ENCODE peak calls at places on chromosomes 2 and 18, in eight cellular contexts. O, D, Y, E, Z, S, B and F are unnamed samples.
A peak's percentile ranks its signal among the peaks of the same experiment; 100 is the strongest.

GRCh38 chr2:228648541-228648940 is 467.1 kb upstream of the SPHKAP start:
- DNase-seq in D (no peak), S (no peak), O (no peak), Y (no peak), E (no peak), Z (no peak), B (no peak), F (no peak)

GRCh38 chr2:15802657-15803056 is 137.7 kb upstream of the MYCN start:
- DNase-seq in E (no peak), Y (no peak), B (no peak), S (no peak), O (no peak), D (no peak), Z (no peak), F (no peak)

GRCh38 chr18:45745817-45746461 is 22.0 kb downstream of the SLC14A1 start:
- DNase-seq in S (no peak), B (peak; percentile 29), Y (no peak), E (no peak), D (peak; percentile 62), O (no peak), Z (no peak), F (no peak)

GRCh38 chr2:10720306-10720705 is 1.1 kb upstream of the ATP6V1C2 start:
- DNase-seq in S (no peak), E (no peak), B (no peak), D (no peak), Y (no peak), Z (no peak), O (no peak), F (no peak)

GRCh38 chr2:13056259-13056843 is 339.6 kb downstream of the TRIB2 start:
- DNase-seq in Y (no peak), O (no peak), Z (no peak), B (peak; percentile 35), D (no peak), S (no peak), E (no peak), F (no peak)

GRCh38 chr2:38127277-38127676 is 51.3 kb upstream of the CYP1B1 start:
- DNase-seq in D (no peak), Y (no peak), O (no peak), S (no peak), B (no peak), Z (no peak), E (no peak), F (no peak)

GRCh38 chr2:99140056-99140859 is 1.2 kb upstream of the C2orf15 start:
- DNase-seq in E (no peak), S (no peak), O (no peak), Y (no peak), Z (no peak), D (no peak), B (no peak), F (no peak)

GRCh38 chr18:22694954-22695353 is 238.2 kb upstream of the RBBP8 start:
- DNase-seq in O (no peak), E (no peak), S (peak; percentile 22), Z (no peak), D (no peak), B (peak; percentile 5), Y (peak; percentile 83), F (no peak)

GRCh38 chr2:137969418-137969765 is 5.1 kb downstream of the HNMT start:
- DNase-seq in S (peak; percentile 39), Z (no peak), O (no peak), E (no peak), D (no peak), B (peak; percentile 25), Y (peak; percentile 44), F (peak; percentile 45)

GRCh38 chr2:224838335-224838734 is 122.2 kb upstream of the CCDC195 start:
- DNase-seq in S (no peak), O (no peak), Y (no peak), E (no peak), Z (no peak), B (no peak), D (no peak), F (no peak)

DNA sequence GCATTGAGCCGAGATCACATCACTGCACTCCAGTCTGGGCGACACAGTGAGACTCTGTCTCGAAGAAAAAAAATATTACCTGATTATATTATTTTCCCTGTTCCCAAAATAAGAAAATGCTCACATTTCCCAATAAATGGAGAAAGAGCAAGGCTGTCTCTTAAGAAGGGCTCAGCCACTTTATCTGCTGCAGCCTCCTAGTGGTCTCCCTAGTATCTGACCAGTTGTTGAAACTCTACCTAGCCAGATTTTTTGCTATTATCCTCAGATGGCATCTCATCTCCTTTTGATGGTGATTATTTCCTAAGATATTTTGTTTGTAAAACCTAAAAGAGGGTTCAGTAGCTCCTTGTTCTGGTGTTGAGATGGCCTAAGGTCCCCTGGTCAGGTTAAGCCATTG is 114.3 kb downstream of the TPGS2 start:
- DNase-seq in Y (no peak), E (no peak), S (no peak), B (no peak), D (no peak), Z (no peak), O (no peak), F (no peak)
- TF ChIP-seq CTCF in Y (no peak), E (no peak), S (no peak), B (no peak), D (no peak), Z (no peak), O (no peak), F (no peak)

GRCh38 chr2:62196278-62196901 is 475 bp downstream of the B3GNT2 start:
- DNase-seq in B (peak; percentile 82), S (peak; percentile 59), D (peak; percentile 33), O (peak; percentile 67), Z (peak; percentile 91), Y (peak; percentile 65), E (no peak), F (peak; percentile 67)
- TF ChIP-seq POLR2A in B (no peak), S (no peak), D (no peak), O (no peak), Z (no peak), Y (peak; percentile 14), E (peak; percentile 6), F (no peak)

DNA sequence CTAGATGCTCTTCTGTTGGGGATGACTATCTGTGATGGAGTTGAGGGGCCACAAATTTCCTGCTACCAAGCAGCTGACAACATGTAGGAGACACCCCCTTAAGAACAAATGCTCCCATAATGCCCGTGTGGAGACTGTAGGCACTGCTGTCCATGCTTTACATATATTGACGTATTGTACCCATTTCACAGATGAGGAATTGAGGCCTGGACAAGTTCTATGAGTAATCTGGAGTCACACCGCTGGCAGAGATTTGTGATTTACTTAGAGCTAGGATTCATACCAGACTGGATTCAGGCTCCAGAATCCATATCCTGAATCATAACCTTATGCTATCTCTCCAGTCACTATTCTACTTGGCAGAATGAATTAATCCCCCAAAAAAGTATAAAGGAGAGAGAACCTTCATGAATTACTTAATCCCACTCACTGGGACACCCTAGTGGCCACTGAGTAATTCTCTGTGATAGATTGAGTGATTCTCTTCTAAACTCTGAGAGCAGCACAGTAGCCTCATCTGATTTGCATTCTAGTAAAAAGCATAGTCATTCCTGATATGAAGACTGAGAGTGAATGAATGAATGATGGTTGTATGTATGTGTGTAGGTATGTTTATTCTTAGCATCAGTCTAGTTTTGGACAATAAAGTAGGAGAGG is 460.7 kb upstream of the MEIS1 start:
- DNase-seq in Y (peak; percentile 8), B (peak; percentile 17), E (no peak), S (no peak), Z (no peak), D (no peak), O (no peak), F (no peak)
- TF ChIP-seq CTCF in Y (no peak), B (peak; percentile 29), E (no peak), S (no peak), Z (no peak), D (no peak), O (no peak), F (no peak)

GRCh38 chr2:207530160-207531023 is 630 bp downstream of the CREB1 start:
- DNase-seq in E (no peak), S (peak; percentile 61), D (peak; percentile 28), Y (peak; percentile 49), Z (peak; percentile 90), O (no peak), B (peak; percentile 79), F (peak; percentile 45)

GRCh38 chr2:207531024-207531411 is 1.3 kb downstream of the CREB1 start:
- DNase-seq in S (no peak), B (no peak), D (no peak), E (no peak), Z (no peak), Y (no peak), O (no peak), F (no peak)

GRCh38 chr2:207533609-207534008 is 3.8 kb downstream of the CREB1 start:
- DNase-seq in E (no peak), D (peak; percentile 12), B (no peak), Y (no peak), S (no peak), Z (no peak), O (no peak), F (no peak)

GRCh38 chr2:207534390-207534789 is 4.6 kb downstream of the CREB1 start:
- DNase-seq in S (no peak), Y (no peak), O (no peak), Z (no peak), D (no peak), E (no peak), B (no peak), F (no peak)

DNA sequence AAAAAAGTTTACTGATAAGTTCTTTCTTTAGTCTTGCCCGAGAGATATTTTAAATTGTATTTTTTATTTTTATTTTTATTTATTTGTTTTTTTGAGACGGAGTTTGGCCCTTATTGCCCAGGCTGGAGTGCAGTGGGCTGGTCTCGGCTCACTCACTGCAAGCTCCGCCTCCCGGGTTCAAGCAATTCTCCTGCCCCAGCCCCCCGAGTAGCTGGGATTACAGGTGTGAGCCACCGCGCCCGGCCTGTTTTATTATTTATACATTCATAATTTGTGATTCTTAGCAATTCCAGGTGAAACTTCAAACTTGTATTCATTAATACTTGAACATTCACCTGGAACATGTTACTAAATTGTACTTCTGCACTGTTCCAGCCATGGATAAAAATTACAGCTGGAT is 2.9 kb downstream of the CREB1 start:
- DNase-seq in E (no peak), B (no peak), S (no peak), Y (no peak), O (no peak), D (no peak), Z (no peak), F (no peak)
- TF ChIP-seq POLR2A in E (no peak), B (no peak), S (no peak), Y (no peak), O (no peak), D (no peak), Z (no peak), F (no peak)

GRCh38 chr2:205193829-205194228 is 488.5 kb upstream of the NRP2 start:
- DNase-seq in B (no peak), S (no peak), Y (no peak), Z (no peak), O (no peak), E (no peak), D (no peak), F (no peak)
- TF ChIP-seq CTCF in B (no peak), S (no peak), Y (no peak), Z (no peak), O (no peak), E (no peak), D (no peak), F (no peak)